ENCODE peak calls at places on chromosomes 16 and 17, in five cellular contexts. B, T, F, K and D are unnamed samples.
A peak's percentile ranks its signal among the peaks of the same experiment; 100 is the strongest.

GRCh38 chr17:72359811-72360210 is 239.0 kb downstream of the SOX9 start:
- DNase-seq in F (no peak), T (no peak), K (no peak), B (no peak), D (no peak)

GRCh38 chr17:74452841-74453661 is 13.4 kb upstream of the CD300A start:
- DNase-seq in B (peak; percentile 58), F (no peak), T (no peak), K (no peak), D (no peak)

GRCh38 chr17:9959377-9959981 is 54.4 kb upstream of the RCVRN start:
- DNase-seq in F (peak; percentile 15), B (peak; percentile 89), K (peak; percentile 38), T (no peak), D (peak; percentile 65)

GRCh38 chr17:72563952-72564351 is 443.1 kb downstream of the SOX9 start:
- DNase-seq in F (no peak), B (no peak), K (no peak), T (no peak), D (no peak)

GRCh38 chr17:77428901-77429734 is 288.3 kb downstream of the SEC14L1 start:
- DNase-seq in K (no peak), T (no peak), F (no peak), B (no peak), D (no peak)

GRCh38 chr16:70151391-70151790 is 22.2 kb upstream of the CLEC18C start:
- DNase-seq in B (no peak), F (no peak), K (no peak), T (no peak), D (no peak)

GRCh38 chr17:81701288-81702071 is 1.7 kb upstream of the MRPL12 start:
- DNase-seq in F (no peak), T (no peak), B (no peak), K (peak; percentile 68), D (no peak)

GRCh38 chr16:74652249-74652648 is 14.4 kb downstream of the RFWD3 start:
- DNase-seq in T (no peak), K (no peak), B (no peak), F (no peak), D (no peak)

GRCh38 chr16:48383204-48383876 is 1.9 kb downstream of the SIAH1 start:
- DNase-seq in T (no peak), K (no peak), B (no peak), F (no peak), D (no peak)

GRCh38 chr17:73189417-73190099 is 3.3 kb upstream of the COG1 start:
- DNase-seq in F (peak; percentile 83), K (peak; percentile 33), T (no peak), B (no peak), D (no peak)

GRCh38 chr17:81685108-81685507 is 1.3 kb downstream of the HGS start:
- DNase-seq in B (no peak), K (no peak), T (no peak), F (no peak), D (peak; percentile 23)

GRCh38 chr16:3637371-3637923 is 17.0 kb upstream of the DNASE1 start:
- DNase-seq in F (peak; percentile 60), B (no peak), T (no peak), K (no peak), D (no peak)

GRCh38 chr17:13351046-13351445 is 250.7 kb downstream of the HS3ST3A1 start:
- DNase-seq in T (no peak), K (no peak), F (no peak), B (no peak), D (no peak)

GRCh38 chr17:4788159-4788806 is 481 bp upstream of the GLTPD2 start:
- DNase-seq in B (no peak), T (no peak), F (no peak), K (no peak), D (no peak)

GRCh38 chr16:64416232-64417010 is 705.4 kb downstream of the CDH11 start:
- DNase-seq in K (no peak), B (no peak), T (no peak), F (no peak), D (no peak)

GRCh38 chr16:10165643-10166042 is 16.6 kb downstream of the GRIN2A start:
- DNase-seq in B (no peak), K (no peak), T (no peak), F (no peak), D (no peak)

GRCh38 chr16:46884513-46885293 is 541 bp downstream of the GPT2 start:
- DNase-seq in T (no peak), B (no peak), K (no peak), F (no peak), D (no peak)

GRCh38 chr17:42686520-42687137 is 4.3 kb downstream of the CNTNAP1 start:
- DNase-seq in B (no peak), F (no peak), K (no peak), T (no peak), D (no peak)

GRCh38 chr17:348692-349425 is 3.7 kb downstream of the RPH3AL start:
- DNase-seq in K (no peak), T (no peak), F (peak; percentile 81), B (no peak), D (no peak)

GRCh38 chr16:73163238-73163795 is 115.4 kb upstream of the ZFHX3 start:
- DNase-seq in T (no peak), B (no peak), F (peak; percentile 67), K (no peak), D (no peak)

GRCh38 chr17:3723556-3724372 is at the start of gene HASPIN:
- DNase-seq in T (peak; percentile 62), B (peak; percentile 95), F (peak; percentile 83), K (peak; percentile 97), D (peak; percentile 99)
- TF ChIP-seq POLR2A in T (peak; percentile 83), B (peak; percentile 88), F (peak; percentile 79), K (peak; percentile 78), D (peak; percentile 80)

GRCh38 chr17:32015245-32016013 is 8.2 kb downstream of the LRRC37B start:
- DNase-seq in T (no peak), F (no peak), K (no peak), B (no peak), D (no peak)
- TF ChIP-seq TAF1 in T (no peak), F (no peak), K (no peak), B (no peak), D (no peak)

GRCh38 chr17:36463916-36464764 is 22.3 kb upstream of the ZNHIT3 start:
- DNase-seq in K (peak; percentile 91), F (peak; percentile 45), B (peak; percentile 95), T (no peak), D (peak; percentile 65)
- TF ChIP-seq POLR2AphosphoS5 in K (no peak), F (no peak), B (no peak), T (no peak), D (no peak)

DNA sequence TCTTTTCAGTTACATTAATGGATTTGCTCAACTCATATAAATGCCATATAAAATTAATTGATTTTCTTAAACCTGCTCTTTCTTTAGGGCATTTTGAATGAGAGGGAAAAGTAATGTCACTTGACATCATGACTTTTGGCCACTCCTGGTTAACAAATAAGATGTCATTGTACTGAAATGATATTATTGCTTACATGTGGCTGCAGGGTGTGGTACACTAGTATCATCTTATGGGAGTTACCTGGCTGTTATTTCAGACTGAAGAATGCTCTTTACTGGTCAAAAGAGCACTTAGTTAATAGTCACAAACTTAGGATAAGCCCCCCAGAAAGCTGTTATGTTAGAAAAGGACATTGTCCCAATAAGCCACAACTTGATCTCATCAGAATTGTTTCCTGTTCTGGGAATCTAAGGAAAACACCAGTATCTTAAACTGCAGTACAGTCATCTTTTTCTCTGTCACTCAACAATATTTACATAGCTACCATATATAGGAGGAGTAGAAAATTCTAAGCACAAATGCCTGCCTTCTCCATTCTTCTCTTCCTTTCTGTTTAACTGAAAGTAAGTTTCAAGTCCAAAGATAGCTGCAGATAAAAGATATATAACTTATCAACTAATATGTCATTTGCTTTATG is 53.9 kb upstream of the MRC2 start:
- DNase-seq in T (no peak), F (no peak), B (no peak), K (no peak), D (no peak)
- TF ChIP-seq POLR2A in T (no peak), F (no peak), B (no peak), K (no peak), D (no peak)

GRCh38 chr17:55285340-55286301 is 20.9 kb downstream of the HLF start:
- DNase-seq in T (no peak), F (peak; percentile 99), B (no peak), K (no peak), D (no peak)
- TF ChIP-seq TAF1 in T (no peak), F (peak; percentile 71), B (no peak), K (no peak), D (no peak)

DNA sequence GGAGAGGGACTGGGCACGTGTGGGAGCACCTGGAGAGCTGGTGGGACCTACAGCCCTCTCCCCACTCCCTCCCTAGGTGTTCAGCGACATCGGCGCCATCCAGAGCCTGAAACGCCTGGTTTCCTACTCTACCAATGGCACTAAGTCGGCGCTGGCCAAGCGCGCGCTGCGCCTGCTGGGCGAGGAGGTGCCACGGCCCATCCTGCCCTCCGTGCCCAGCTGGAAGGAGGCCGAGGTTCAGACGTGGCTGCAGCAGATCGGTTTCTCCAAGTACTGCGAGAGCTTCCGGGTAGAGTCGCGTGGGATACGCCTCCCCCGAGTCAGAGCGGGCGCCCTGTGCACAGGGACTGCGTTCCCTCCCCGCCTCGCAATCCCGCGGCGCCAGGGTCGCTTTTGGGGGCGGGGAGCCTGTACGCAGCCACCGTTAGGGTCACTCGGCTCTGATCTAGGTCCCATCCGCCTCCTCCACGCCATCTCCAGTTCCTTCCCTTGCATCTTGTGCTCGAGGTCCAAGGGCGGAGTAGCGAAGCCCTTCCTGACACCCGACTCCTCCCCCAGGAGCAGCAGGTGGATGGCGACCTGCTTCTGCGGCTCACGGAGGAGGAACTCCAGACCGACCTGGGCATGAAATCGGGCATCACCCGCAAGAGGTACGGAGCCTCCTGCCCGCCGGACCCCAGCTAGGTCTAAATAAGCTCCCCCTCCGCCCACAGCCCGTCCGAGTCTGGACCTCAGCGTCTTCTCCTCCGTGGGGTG is 13.0 kb downstream of the SARM1 start:
- DNase-seq in K (no peak), B (peak; percentile 77), F (no peak), T (no peak), D (peak; percentile 48)
- TF ChIP-seq POLR2AphosphoS5 in K (no peak), B (no peak), F (no peak), T (peak; percentile 79), D (no peak)

GRCh38 chr17:35734396-35734795 is 3.0 kb downstream of the RASL10B start:
- DNase-seq in T (no peak), B (no peak), F (no peak), K (no peak), D (no peak)
- TF ChIP-seq POLR2A in T (no peak), B (no peak), F (no peak), K (no peak), D (no peak)